ENCODE peak calls at places on chromosomes 16 and 17, in seven cellular contexts. U is GM23338; E is T-helper 2 cell; F is H9; I is NCI-H345; B is CD8-positive, alpha-beta memory T cell; V is HS-5. M is an unnamed sample.

GRCh38 chr16:88790312-88791150 is 5.5 kb upstream of the PIEZO1 start:
- DNase-seq in U (peak; percentile 35), E (no peak), F (no peak), I (no peak), B (peak; percentile 54), V (no peak), M (no peak)

GRCh38 chr16:50298075-50298460 is 31.7 kb downstream of the ADCY7 start:
- DNase-seq in U (no peak), E (no peak), F (peak; percentile 24), I (no peak), B (no peak), V (no peak), M (no peak)

GRCh38 chr17:70969540-70970034 is 800.3 kb downstream of the KCNJ2 start:
- DNase-seq in U (no peak), E (no peak), F (no peak), I (no peak), B (no peak), V (no peak), M (no peak)

GRCh38 chr17:58648236-58648635 is 43.6 kb downstream of the TEX14 start:
- DNase-seq in U (no peak), E (no peak), F (no peak), I (no peak), B (no peak), V (no peak), M (no peak)

GRCh38 chr16:5917436-5917835 is 819.8 kb upstream of the EEF2KMT start:
- DNase-seq in U (no peak), E (no peak), F (no peak), I (no peak), B (no peak), V (no peak), M (no peak)

GRCh38 chr17:65060855-65061254 is 4.3 kb upstream of the GNA13 start:
- DNase-seq in U (no peak), E (no peak), F (no peak), I (no peak), B (no peak), V (no peak), M (no peak)

GRCh38 chr17:79633154-79633553 is 22.3 kb upstream of the RBFOX3 start:
- DNase-seq in U (no peak), E (no peak), F (peak; percentile 24), I (no peak), B (no peak), V (no peak), M (no peak)

GRCh38 chr16:29842732-29843346 is 20.2 kb downstream of the CDIPT start:
- DNase-seq in U (no peak), E (no peak), F (no peak), I (no peak), B (no peak), V (no peak), M (no peak)

GRCh38 chr16:27739606-27740357 is 189.8 kb downstream of the KATNIP start:
- DNase-seq in U (no peak), E (no peak), F (no peak), I (no peak), B (no peak), V (no peak), M (no peak)

GRCh38 chr16:79509221-79509631 is 91.3 kb downstream of the MAF start:
- DNase-seq in U (peak; percentile 11), E (no peak), F (no peak), I (peak; percentile 45), B (no peak), V (no peak), M (no peak)

GRCh38 chr17:2852211-2852610 is 56.0 kb downstream of the RAP1GAP2 start:
- DNase-seq in U (no peak), E (no peak), F (no peak), I (no peak), B (no peak), V (no peak), M (no peak)

GRCh38 chr17:77188084-77189066 is 47.6 kb downstream of the SEC14L1 start:
- DNase-seq in U (no peak), E (no peak), F (no peak), I (no peak), B (no peak), V (no peak), M (no peak)

GRCh38 chr16:29310852-29311314 is 95.6 kb downstream of the NPIPB11 start:
- DNase-seq in U (no peak), E (no peak), F (no peak), I (no peak), B (no peak), V (no peak), M (no peak)

GRCh38 chr17:48995871-48996695 is 1.1 kb upstream of the IGF2BP1 start:
- DNase-seq in U (peak; percentile 96), E (no peak), F (peak; percentile 95), I (no peak), B (no peak), V (no peak), M (no peak)

GRCh38 chr16:1310832-1311200 is 1.4 kb downstream of the UBE2I start:
- DNase-seq in U (no peak), E (no peak), F (no peak), I (no peak), B (peak; percentile 45), V (no peak), M (no peak)

GRCh38 chr16:50613281-50613991 is 65.2 kb downstream of the NKD1 start:
- DNase-seq in U (no peak), E (no peak), F (no peak), I (no peak), B (no peak), V (no peak), M (no peak)

GRCh38 chr16:85652431-85653221 is 36.1 kb downstream of the GINS2 start:
- DNase-seq in U (no peak), E (no peak), F (no peak), I (peak; percentile 65), B (peak; percentile 27), V (no peak), M (no peak)

GRCh38 chr16:87692176-87692575 is 73.6 kb downstream of the KLHDC4 start:
- DNase-seq in U (no peak), E (no peak), F (no peak), I (no peak), B (no peak), V (no peak), M (no peak)

GRCh38 chr16:69084301-69084700 is 21.2 kb upstream of the HAS3 start:
- DNase-seq in U (no peak), E (no peak), F (no peak), I (no peak), B (no peak), V (no peak), M (no peak)

GRCh38 chr16:79090966-79091365 is 509.6 kb downstream of the MAF start:
- DNase-seq in U (no peak), E (no peak), F (no peak), I (no peak), B (no peak), V (no peak), M (no peak)

GRCh38 chr17:19729900-19730299 is 13.5 kb upstream of the SLC47A2 start:
- DNase-seq in U (no peak), E (no peak), F (no peak), I (no peak), B (no peak), V (no peak), M (no peak)

GRCh38 chr17:49577651-49577935 is 1.9 kb downstream of the NXPH3 start:
- DNase-seq in U (no peak), E (no peak), F (no peak), I (no peak), B (no peak), V (no peak), M (no peak)

GRCh38 chr17:77373298-77374169 is 232.8 kb downstream of the SEC14L1 start:
- DNase-seq in U (peak; percentile 71), E (no peak), F (peak; percentile 67), I (no peak), B (peak; percentile 53), V (no peak), M (no peak)

GRCh38 chr17:17685775-17686291 is 4.6 kb downstream of the RAI1 start:
- DNase-seq in U (peak; percentile 47), E (no peak), F (peak; percentile 63), I (no peak), B (no peak), V (no peak), M (peak; percentile 50)

GRCh38 chr16:88853336-88853941 is 3.3 kb downstream of the GALNS start:
- DNase-seq in U (no peak), E (no peak), F (no peak), I (no peak), B (no peak), V (no peak), M (no peak)

GRCh38 chr16:4920826-4921225 is 16.1 kb downstream of the PPL start:
- DNase-seq in U (no peak), E (no peak), F (no peak), I (no peak), B (no peak), V (no peak), M (no peak)

GRCh38 chr16:56927471-56927870 is 4.5 kb upstream of the HERPUD1 start:
- DNase-seq in U (no peak), E (no peak), F (no peak), I (no peak), B (no peak), V (no peak), M (no peak)

GRCh38 chr17:50055426-50056216 is at the start of gene ITGA3:
- DNase-seq in U (peak; percentile 95), E (peak; percentile 47), F (peak; percentile 97), I (peak; percentile 92), B (peak; percentile 49), V (peak; percentile 66), M (peak; percentile 74)

GRCh38 chr16:17125671-17126070 is 345.1 kb downstream of the XYLT1 start:
- DNase-seq in U (no peak), E (no peak), F (no peak), I (no peak), B (no peak), V (no peak), M (peak; percentile 10)

GRCh38 chr17:82226170-82226808 is 2.6 kb upstream of the SLC16A3 start:
- DNase-seq in U (no peak), E (no peak), F (no peak), I (no peak), B (no peak), V (no peak), M (no peak)

GRCh38 chr16:2860826-2861567 is 3.0 kb upstream of the PRSS22 start:
- DNase-seq in U (peak; percentile 59), E (no peak), F (no peak), I (no peak), B (no peak), V (no peak), M (no peak)

GRCh38 chr16:89121691-89122321 is 28.2 kb downstream of the ACSF3 start:
- DNase-seq in U (no peak), E (no peak), F (no peak), I (no peak), B (no peak), V (no peak), M (no peak)

GRCh38 chr16:27759301-27759871 is 209.4 kb downstream of the KATNIP start:
- DNase-seq in U (no peak), E (no peak), F (no peak), I (no peak), B (no peak), V (no peak), M (no peak)

GRCh38 chr17:68955181-68955841 is at the start of gene ABCA8:
- DNase-seq in U (no peak), E (no peak), F (no peak), I (no peak), B (no peak), V (no peak), M (no peak)

GRCh38 chr17:82648761-82649474 is 674 bp upstream of the WDR45B start:
- DNase-seq in U (peak; percentile 57), E (peak; percentile 39), F (peak; percentile 77), I (peak; percentile 68), B (peak; percentile 38), V (no peak), M (no peak)

GRCh38 chr17:45235071-45236001 is 13.7 kb downstream of the FMNL1 start:
- DNase-seq in U (peak; percentile 97), E (peak; percentile 55), F (peak; percentile 93), I (peak; percentile 68), B (peak; percentile 76), V (no peak), M (no peak)

GRCh38 chr17:512311-512710 is 159.7 kb upstream of the RPH3AL start:
- DNase-seq in U (no peak), E (no peak), F (no peak), I (no peak), B (no peak), V (no peak), M (no peak)

GRCh38 chr16:30667361-30667905 is 9.2 kb downstream of the FBRS start:
- DNase-seq in U (no peak), E (no peak), F (no peak), I (no peak), B (no peak), V (no peak), M (no peak)

M was measured in epithelial cell of prostate.